ENCODE peak calls at places on chromosomes 4 and X, in five cellular contexts. C is ovary, T is colonic mucosa, S is GM12878, G is tibial nerve. A is an unnamed sample. For H3K4me1 and H3K9me3, the result is how much of the 10 kb centered on the place peaks cover.

GRCh38 chr4:73021634-73022033 is 47.9 kb downstream of the COX18 start:
- DNase-seq in C (no peak), T (no peak), S (no peak), G (no peak), A (no peak)

GRCh38 chr4:26288308-26288982 is 32.4 kb upstream of the RBPJ start:
- DNase-seq in C (no peak), T (no peak), S (peak), G (no peak), A (no peak)

GRCh38 chrX:65697915-65698796 is 30.7 kb downstream of the MSN start:
- DNase-seq in C (no peak), T (peak), S (peak), G (peak), A (peak)

GRCh38 chr4:146146918-146147317 is 28.6 kb upstream of the LSM6 start:
- DNase-seq in C (no peak), T (no peak), S (no peak), G (no peak), A (no peak)

GRCh38 chrX:37685452-37686347 is at the start of gene XK:
- DNase-seq in C (peak), T (peak), S (no peak), G (no peak), A (no peak)

GRCh38 chr4:148065069-148065468 is 333.2 kb downstream of the ARHGAP10 start:
- DNase-seq in C (peak), T (no peak), S (no peak), G (no peak), A (no peak)

GRCh38 chrX:119145241-119145653 is 17.6 kb upstream of the KIAA1210 start:
- DNase-seq in C (no peak), T (peak), S (no peak), G (no peak), A (no peak)

GRCh38 chr4:7861440-7861881 is 78.2 kb downstream of the AFAP1 start:
- DNase-seq in C (no peak), T (no peak), S (no peak), G (no peak), A (no peak)

GRCh38 chrX:18931972-18932371 is 51.9 kb downstream of the PHKA2 start:
- DNase-seq in C (no peak), T (peak), S (no peak), G (no peak), A (no peak)

GRCh38 chr4:1604181-1604705 is 79.9 kb downstream of the FAM53A start:
- DNase-seq in C (no peak), T (no peak), S (no peak), G (no peak), A (no peak)

GRCh38 chrX:119040432-119040831 is 32.4 kb upstream of the CT47C1 start:
- DNase-seq in C (no peak), T (no peak), S (no peak), G (no peak), A (no peak)

GRCh38 chr4:119209077-119209476 is 3.4 kb upstream of the USP53 start:
- DNase-seq in C (no peak), T (no peak), S (no peak), G (no peak), A (no peak)

GRCh38 chrX:115582871-115583729 is 22.1 kb downstream of the PLS3 start:
- DNase-seq in C (no peak), T (no peak), S (no peak), G (no peak), A (no peak)

GRCh38 chr4:74123065-74123728 is 24.2 kb upstream of the CXCL2 start:
- DNase-seq in C (no peak), T (no peak), S (no peak), G (no peak), A (no peak)

GRCh38 chrX:129690435-129690834 is 35.7 kb upstream of the APLN start:
- DNase-seq in C (no peak), T (no peak), S (no peak), G (no peak), A (no peak)

GRCh38 chr4:67327245-67327860 is 217.9 kb downstream of the CENPC start:
- DNase-seq in C (no peak), T (peak), S (peak), G (peak), A (no peak)

GRCh38 chr4:119728692-119729593 is 100.3 kb upstream of the PDE5A start:
- DNase-seq in C (no peak), T (no peak), S (no peak), G (no peak), A (no peak)

GRCh38 chrX:132413459-132413858 is 75.4 kb downstream of the MBNL3 start:
- DNase-seq in C (no peak), T (no peak), S (no peak), G (no peak), A (no peak)

GRCh38 chr4:114384629-114385028 is 214.0 kb upstream of the UGT8 start:
- DNase-seq in C (no peak), T (no peak), S (no peak), G (no peak), A (no peak)

GRCh38 chr4:176302283-176303275 is 17.2 kb upstream of the SPCS3 start:
- DNase-seq in C (no peak), T (no peak), S (no peak), G (no peak), A (no peak)

GRCh38 chr4:88276952-88277710 is 7.2 kb downstream of the PPM1K start:
- DNase-seq in C (no peak), T (no peak), S (no peak), G (no peak), A (no peak)

GRCh38 chr4:113502476-113502875 is 259.1 kb downstream of the CAMK2D start:
- DNase-seq in C (no peak), T (no peak), S (no peak), G (no peak), A (no peak)

GRCh38 chr4:8515316-8516060 is 64.7 kb upstream of the GPR78 start:
- DNase-seq in C (no peak), T (no peak), S (no peak), G (no peak), A (no peak)

GRCh38 chr4:21790437-21791029 is 158.0 kb downstream of the KCNIP4 start:
- DNase-seq in C (no peak), T (no peak), S (no peak), G (no peak), A (no peak)

GRCh38 chr4:42995343-42995944 is 102.9 kb downstream of the GRXCR1 start:
- DNase-seq in C (no peak), T (no peak), S (no peak), G (no peak), A (no peak)

GRCh38 chrX:7515681-7516413 is 327.1 kb upstream of the VCX start:
- DNase-seq in C (no peak), T (no peak), S (no peak), G (no peak), A (no peak)

GRCh38 chrX:56588397-56589188 is 25.2 kb downstream of the UBQLN2 start:
- DNase-seq in C (no peak), T (no peak), S (no peak), G (no peak), A (no peak)

DNA sequence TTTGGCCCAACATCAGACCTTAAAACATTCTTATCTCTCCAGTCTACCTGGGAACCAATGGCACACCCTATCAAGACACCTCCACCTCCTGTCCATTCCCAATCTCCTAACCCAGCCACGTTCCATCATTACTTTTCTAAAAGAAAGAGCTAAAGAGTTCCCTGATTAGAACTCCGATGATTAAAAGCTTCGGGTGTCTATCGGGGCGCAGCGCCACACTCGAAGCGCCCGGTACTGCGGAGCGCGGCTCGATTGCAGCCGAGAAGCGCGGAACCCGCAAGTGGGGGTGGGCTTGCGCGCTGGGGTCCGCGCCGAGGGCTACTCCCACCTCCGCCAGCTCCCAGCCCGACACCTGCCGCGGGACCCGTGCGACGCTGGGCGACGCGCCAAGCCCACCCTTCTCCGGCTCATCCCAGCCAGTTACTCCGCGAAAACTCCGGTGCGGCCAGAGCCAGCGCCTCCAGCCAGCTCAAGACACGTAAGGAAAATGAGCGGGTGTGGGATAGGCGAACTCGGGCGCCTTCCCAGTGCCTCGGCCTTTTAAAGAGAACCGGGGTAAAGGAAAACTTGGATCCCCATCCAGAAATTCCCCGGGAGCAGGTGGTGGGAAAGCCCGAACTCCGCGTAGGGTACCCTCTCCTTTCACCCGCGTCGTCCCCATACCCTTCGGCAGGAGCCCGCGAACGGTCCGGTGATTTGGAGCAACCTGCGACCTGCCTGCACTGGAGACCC is 601 bp downstream of the NPY1R start:
- DNase-seq in C (peak), T (no peak), S (no peak), G (no peak), A (no peak)
- H3K4me3 ChIP-seq in C (peak), T (peak), S (no peak), G (peak), A (no peak)

DNA sequence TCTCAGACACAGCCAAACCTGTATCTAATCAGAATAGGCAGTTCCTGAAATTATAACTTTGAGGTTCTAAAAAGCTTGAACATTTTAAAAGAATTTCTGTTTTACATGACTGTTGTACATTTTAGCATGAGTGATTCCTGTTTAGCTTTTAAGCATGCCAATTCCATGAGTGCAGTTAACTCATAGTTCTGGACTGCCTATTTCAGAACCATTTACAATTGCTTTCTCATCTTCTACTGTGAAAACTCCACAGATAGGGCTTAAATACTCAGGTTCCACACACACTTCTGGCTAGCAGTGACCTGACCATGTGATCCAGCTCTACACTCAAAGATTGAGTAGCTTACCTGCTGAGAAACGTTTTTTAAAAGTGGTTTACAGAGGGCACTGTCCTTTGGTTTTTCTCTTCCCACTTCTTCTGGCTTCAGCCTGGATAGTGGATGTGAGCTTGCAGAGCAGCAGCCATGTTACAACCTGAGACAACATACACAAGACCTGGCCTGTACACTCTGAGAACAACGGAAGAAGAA is 280.8 kb downstream of the ANKRD50 start:
- DNase-seq in C (no peak), T (no peak), S (no peak), G (no peak), A (no peak)
- H3K4me1 ChIP-seq in C (under half), T (under half), S (under half), G (under half), A (under half)

DNA sequence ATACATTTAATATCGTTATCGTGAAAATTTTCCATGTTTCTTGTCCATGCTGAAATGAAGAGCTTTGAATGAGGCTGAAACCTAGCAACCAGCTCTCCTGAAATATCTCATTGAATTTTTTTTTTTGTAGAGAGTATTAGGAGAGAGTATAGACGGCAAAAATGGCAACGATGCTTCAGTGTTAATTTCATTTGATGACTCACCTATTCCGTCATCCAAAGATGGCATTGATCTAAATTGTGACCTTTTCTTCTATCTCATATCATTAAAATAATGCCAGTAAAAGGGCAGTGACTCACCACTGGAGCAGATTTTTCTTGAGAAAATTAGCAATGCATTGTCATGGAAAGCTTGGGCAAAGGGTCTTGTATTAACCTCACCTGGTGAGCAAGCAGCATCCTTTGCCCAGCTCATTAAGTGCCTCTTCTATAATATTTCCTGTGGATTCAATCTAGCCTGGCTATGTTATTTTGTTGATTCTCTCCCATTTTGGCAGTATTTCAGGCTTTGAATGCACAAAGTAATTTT is 19.6 kb downstream of the VMA21 start:
- DNase-seq in C (no peak), T (no peak), S (no peak), G (no peak), A (no peak)
- H3K9me3 ChIP-seq in C (under half), T (under half), S (under half), G (under half), A (under half)

GRCh38 chr4:15690020-15690809 is 8.6 kb downstream of the FAM200B start:
- DNase-seq in C (no peak), T (no peak), S (no peak), G (no peak), A (no peak)
- H3K4me3 ChIP-seq in C (no peak), T (no peak), S (no peak), G (no peak), A (no peak)

DNA sequence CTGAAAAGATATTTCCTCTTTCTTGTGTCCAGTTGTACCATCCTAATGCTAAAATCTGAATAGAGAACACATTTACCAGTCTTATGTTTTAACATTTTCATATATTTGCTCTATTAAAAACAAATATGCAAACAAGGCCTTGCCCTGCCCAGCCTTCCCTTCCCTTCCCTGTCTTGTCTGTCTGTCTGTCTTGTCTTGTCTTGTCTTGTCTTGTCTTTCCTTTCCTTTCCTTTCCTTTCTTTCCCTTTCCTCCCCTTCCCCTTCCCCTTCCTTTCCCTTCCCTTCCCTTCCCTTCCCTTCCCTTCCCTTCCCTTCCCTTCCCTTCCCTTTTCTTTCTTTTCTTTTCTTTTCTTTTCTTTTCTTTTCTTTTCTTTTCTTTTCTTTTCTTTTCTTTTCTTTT is 1103.5 kb downstream of the STIM2 start:
- DNase-seq in C (no peak), T (no peak), S (no peak), G (no peak), A (no peak)
- H3K4me1 ChIP-seq in C (under half), T (under half), S (under half), G (under half), A (under half)

DNA sequence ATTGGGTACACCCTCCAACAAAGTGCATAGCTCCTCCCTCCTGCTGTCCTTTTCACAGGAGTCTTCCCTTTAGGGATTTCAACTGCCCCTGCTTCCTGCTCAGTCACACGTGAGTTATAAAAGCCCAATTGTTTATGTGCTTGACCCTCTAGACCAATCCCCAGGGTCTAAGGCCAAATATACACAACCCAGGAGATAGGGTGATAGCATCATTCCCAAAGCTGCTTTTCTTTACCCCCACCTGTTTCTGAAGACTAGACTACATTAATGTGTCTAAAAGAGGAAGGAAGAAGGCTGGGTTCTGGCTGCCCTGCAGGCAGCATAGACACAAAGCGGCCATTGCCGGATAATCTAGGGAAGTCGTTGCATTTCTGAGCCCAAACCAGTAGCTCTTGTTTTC is 526.7 kb upstream of the FRG1 start:
- DNase-seq in C (no peak), T (no peak), S (no peak), G (no peak), A (no peak)
- H3K9me3 ChIP-seq in C (under half), T (under half), S (under half), G (under half), A (under half)

GRCh38 chrX:135697614-135698013 is 15.8 kb upstream of the CT45A1 start:
- DNase-seq in C (no peak), T (no peak), S (no peak), G (no peak), A (no peak)
- H3K4me3 ChIP-seq in C (no peak), T (no peak), S (no peak), G (no peak), A (no peak)

DNA sequence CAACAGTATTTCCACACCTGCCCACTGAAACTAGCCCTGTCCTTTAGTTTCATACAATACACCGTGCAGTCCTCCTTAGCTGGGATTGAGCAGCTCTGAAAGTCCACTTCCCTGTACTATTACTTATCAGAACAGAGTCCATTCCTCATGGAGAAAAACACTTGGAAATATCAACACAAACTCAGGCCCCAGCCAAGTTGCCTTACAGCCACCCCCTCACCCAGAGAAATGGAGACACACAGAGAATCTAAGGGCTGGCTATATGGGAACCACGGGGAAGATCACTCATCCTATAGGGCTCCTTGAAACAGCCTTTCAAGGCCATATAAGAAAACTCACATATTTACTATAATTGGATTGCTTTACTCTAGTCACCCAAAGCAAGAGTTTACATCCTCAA is 1.9 kb downstream of the SCARB2 start:
- DNase-seq in C (no peak), T (peak), S (no peak), G (no peak), A (no peak)
- H3K4me1 ChIP-seq in C (under half), T (under half), S (under half), G (under half), A (under half)

GRCh38 chrX:71169586-71169985 is 24.9 kb downstream of the NLGN3 start:
- DNase-seq in C (no peak), T (no peak), S (no peak), G (no peak), A (no peak)
- H3K9me3 ChIP-seq in C (under half), T (under half), S (under half), G (under half), A (under half)

A was measured in effector memory CD4-positive, alpha-beta T cell.